ENCODE peak calls at places on chromosomes 11 and 22, in four cellular contexts. B is NCI-H2081, F is GM12891, K is epithelial cell of prostate. Y is an unnamed sample.

GRCh38 chr22:30970356-30970746 is 1.3 kb downstream of the TUG1 start:
- DNase-seq in B (no peak), F (no peak), K (no peak), Y (no peak)

GRCh38 chr22:43391306-43391705 is 20.5 kb upstream of the MPPED1 start:
- DNase-seq in F (no peak), K (no peak), B (no peak), Y (no peak)

GRCh38 chr22:22748297-22748743 is 103.9 kb downstream of the GGTLC2 start:
- DNase-seq in F (no peak), K (no peak), B (no peak), Y (peak)

GRCh38 chr22:49951678-49951985 is 8.9 kb upstream of the PIM3 start:
- DNase-seq in B (no peak), F (no peak), K (no peak), Y (no peak)

GRCh38 chr11:123194308-123195181 is 503 bp downstream of the CLMP start:
- DNase-seq in B (peak), F (no peak), K (no peak), Y (no peak)

GRCh38 chr11:17915500-17916143 is 97.2 kb downstream of the SERGEF start:
- DNase-seq in F (no peak), K (no peak), B (no peak), Y (no peak)

GRCh38 chr11:57288771-57289579 is 35.8 kb downstream of the TNKS1BP1 start:
- DNase-seq in F (no peak), K (peak), B (no peak), Y (no peak)

GRCh38 chr22:37807410-37808293 is at the start of gene GCAT:
- DNase-seq in B (peak), F (peak), K (peak), Y (peak)

GRCh38 chr22:24404561-24405275 is 22.7 kb upstream of the ADORA2A start:
- DNase-seq in B (no peak), F (no peak), K (no peak), Y (no peak)

GRCh38 chr11:46658259-46658658 is 40.9 kb downstream of the ATG13 start:
- DNase-seq in K (no peak), F (no peak), B (no peak), Y (no peak)

GRCh38 chr22:49705631-49706352 is 121.9 kb downstream of the BRD1 start:
- DNase-seq in F (no peak), B (no peak), K (no peak), Y (no peak)

GRCh38 chr22:28137036-28137435 is 218.0 kb upstream of the PITPNB start:
- DNase-seq in F (no peak), K (no peak), B (no peak), Y (no peak)

GRCh38 chr22:23696326-23696851 is 5.6 kb downstream of the RGL4 start:
- DNase-seq in B (no peak), K (no peak), F (peak), Y (peak)

GRCh38 chr22:30649430-30650007 is 13.9 kb downstream of the SLC35E4 start:
- DNase-seq in F (peak), K (peak), B (no peak), Y (peak)

GRCh38 chr22:28207281-28208030 is 288.4 kb upstream of the PITPNB start:
- DNase-seq in B (no peak), K (no peak), F (no peak), Y (no peak)

GRCh38 chr11:95917188-95918036 is 6.5 kb downstream of the MTMR2 start:
- DNase-seq in B (peak), K (no peak), F (no peak), Y (no peak)

GRCh38 chr22:32281092-32281491 is 25.9 kb upstream of the SLC5A4 start:
- DNase-seq in K (peak), B (no peak), F (no peak), Y (no peak)

GRCh38 chr22:17922925-17923898 is 101.1 kb downstream of the MICAL3 start:
- DNase-seq in K (no peak), F (no peak), B (no peak), Y (no peak)

Y was measured in GM10248.